ENCODE peak calls at places on chromosomes 11 and 22, in nine cellular contexts. T, R, S, G, W, E, U, Y and N are unnamed samples.

GRCh38 chr11:128884703-128885338 is 6.3 kb upstream of the KCNJ5 start:
- DNase-seq in Y (no peak), W (peak), R (peak), T (peak), U (no peak), G (peak), E (peak), S (no peak), N (peak)

GRCh38 chr22:18044548-18045271 is 20.3 kb upstream of the MICAL3 start:
- DNase-seq in W (no peak), U (no peak), S (no peak), G (peak), E (no peak), T (no peak), R (peak), Y (no peak), N (no peak)

GRCh38 chr11:27237641-27238040 is 125.4 kb downstream of the CCDC34 start:
- DNase-seq in Y (no peak), G (no peak), U (no peak), W (no peak), S (no peak), R (no peak), E (peak), T (no peak), N (peak)

GRCh38 chr22:40955516-40955915 is 4.3 kb downstream of the RBX1 start:
- DNase-seq in R (no peak), U (no peak), E (no peak), T (no peak), W (no peak), Y (no peak), S (no peak), G (no peak), N (no peak)

GRCh38 chr22:47534150-47535133 is 772.0 kb downstream of the TBC1D22A start:
- DNase-seq in U (no peak), W (no peak), E (no peak), Y (no peak), G (no peak), T (no peak), S (no peak), R (no peak), N (no peak)

GRCh38 chr22:26416670-26417270 is 12.3 kb upstream of the ASPHD2 start:
- DNase-seq in R (no peak), T (no peak), Y (peak), E (no peak), U (no peak), S (no peak), G (no peak), W (no peak), N (no peak)

GRCh38 chr11:57205046-57205671 is 23.4 kb downstream of the LRRC55 start:
- DNase-seq in W (no peak), R (no peak), Y (no peak), G (no peak), S (no peak), T (no peak), E (no peak), U (no peak), N (no peak)

GRCh38 chr11:78940500-78941225 is 366.0 kb upstream of the NARS2 start:
- DNase-seq in R (no peak), G (peak), W (no peak), T (no peak), S (no peak), Y (peak), E (no peak), U (no peak), N (no peak)

GRCh38 chr11:7555067-7555699 is 41.4 kb downstream of the PPFIBP2 start:
- DNase-seq in R (peak), T (no peak), Y (no peak), W (no peak), G (no peak), U (no peak), E (no peak), S (no peak), N (peak)

GRCh38 chr22:17938484-17938924 is 85.9 kb downstream of the MICAL3 start:
- DNase-seq in Y (no peak), G (peak), T (no peak), W (no peak), S (no peak), E (peak), U (peak), R (no peak), N (no peak)

GRCh38 chr22:47225080-47225930 is 462.9 kb downstream of the TBC1D22A start:
- DNase-seq in W (no peak), T (no peak), G (no peak), U (no peak), Y (no peak), S (no peak), R (no peak), E (peak), N (no peak)

GRCh38 chr11:41536001-41536568 is 76.6 kb upstream of the LRRC4C start:
- DNase-seq in Y (no peak), W (no peak), G (no peak), E (no peak), R (no peak), U (no peak), S (no peak), T (no peak), N (no peak)

GRCh38 chr11:120061761-120062560 is 76.0 kb downstream of the TRIM29 start:
- DNase-seq in Y (peak), T (no peak), R (no peak), G (no peak), E (no peak), S (no peak), W (no peak), U (peak), N (no peak)

GRCh38 chr11:67500818-67501584 is 4.2 kb downstream of the PITPNM1 start:
- DNase-seq in W (no peak), E (no peak), G (no peak), S (no peak), Y (no peak), U (no peak), T (no peak), R (no peak), N (no peak)

GRCh38 chr11:92346220-92346619 is 121.6 kb downstream of the FAT3 start:
- DNase-seq in S (no peak), Y (no peak), E (no peak), T (no peak), G (no peak), U (no peak), R (no peak), W (no peak), N (no peak)

GRCh38 chr22:28232231-28232630 is 313.2 kb upstream of the PITPNB start:
- DNase-seq in R (no peak), G (no peak), S (no peak), U (no peak), Y (no peak), T (no peak), E (no peak), W (no peak), N (no peak)

GRCh38 chr22:28239941-28240340 is 320.9 kb upstream of the PITPNB start:
- DNase-seq in E (no peak), G (no peak), Y (no peak), W (no peak), T (no peak), S (no peak), U (no peak), R (no peak), N (no peak)

GRCh38 chr22:28237783-28238182 is 318.7 kb upstream of the PITPNB start:
- DNase-seq in U (no peak), Y (no peak), E (no peak), G (no peak), W (no peak), R (no peak), T (no peak), S (no peak), N (no peak)

GRCh38 chr22:28241637-28242290 is 322.7 kb upstream of the PITPNB start:
- DNase-seq in S (no peak), U (no peak), E (no peak), W (no peak), T (no peak), R (no peak), Y (no peak), G (no peak), N (no peak)

DNA sequence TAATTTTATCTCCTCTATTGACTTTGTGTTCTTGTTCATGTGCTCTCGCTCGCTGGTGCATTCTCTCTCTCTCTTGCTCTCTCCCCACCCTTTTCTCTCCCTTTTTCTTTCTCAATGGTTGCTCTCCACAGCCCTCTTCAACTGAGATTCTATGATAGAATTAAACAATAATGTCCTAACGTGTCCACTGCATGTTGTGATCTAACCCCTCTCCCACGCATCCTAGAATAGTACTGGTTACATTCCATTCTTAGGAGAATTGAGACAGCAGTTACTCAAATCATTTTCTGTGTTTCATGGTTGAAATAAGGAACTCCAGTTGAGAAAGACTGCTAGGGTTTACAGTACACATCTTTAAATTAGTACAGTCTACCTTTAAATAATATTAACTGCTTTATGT is 318.0 kb upstream of the PITPNB start:
- DNase-seq in W (no peak), G (no peak), Y (no peak), R (no peak), T (no peak), U (no peak), S (no peak), E (no peak), N (no peak)
- TF ChIP-seq EP300 in W (no peak), G (no peak), Y (no peak), R (no peak), T (no peak), U (no peak), S (no peak), E (no peak), N (no peak)

DNA sequence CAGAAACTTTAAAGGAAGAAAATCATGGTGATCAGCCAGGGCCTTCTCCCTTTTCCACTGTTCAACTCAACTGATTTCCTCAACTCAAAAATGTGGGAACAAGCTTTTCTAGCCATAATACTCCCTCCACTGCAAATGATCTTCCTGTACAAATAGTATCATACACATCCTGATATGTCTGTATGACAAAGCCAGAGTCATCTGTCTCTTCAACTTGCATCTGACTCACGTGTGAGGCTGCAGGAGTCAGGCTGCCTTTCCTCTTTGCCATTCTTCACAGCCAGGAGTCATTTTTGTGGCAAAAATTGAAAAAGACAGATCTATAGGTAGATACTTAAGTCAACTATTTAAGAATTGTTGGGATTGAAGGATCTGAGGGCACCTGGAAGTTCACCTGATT is 13.3 kb downstream of the PATZ1 start:
- DNase-seq in Y (no peak), R (no peak), W (no peak), G (no peak), U (no peak), T (no peak), E (no peak), S (no peak), N (no peak)
- H3K27ac ChIP-seq in Y (no peak), R (no peak), W (peak), G (no peak), U (no peak), T (no peak), E (no peak), S (no peak), N (no peak)

GRCh38 chr11:25327656-25328055 is 830.8 kb downstream of the LUZP2 start:
- DNase-seq in E (no peak), S (no peak), Y (no peak), W (no peak), U (no peak), T (no peak), G (no peak), R (no peak), N (no peak)
- TF ChIP-seq POLR2AphosphoS5 in E (no peak), S (no peak), Y (no peak), W (no peak), U (no peak), T (no peak), G (no peak), R (no peak), N (no peak)

GRCh38 chr11:65378208-65378927 is 4.1 kb downstream of the SLC25A45 start:
- DNase-seq in S (no peak), G (no peak), W (no peak), U (no peak), Y (no peak), T (no peak), R (no peak), E (no peak), N (peak)
- TF ChIP-seq EP300 in S (no peak), G (no peak), W (no peak), U (no peak), Y (no peak), T (no peak), R (no peak), E (no peak), N (no peak)

GRCh38 chr11:118786657-118787056 is 4.3 kb downstream of the DDX6 start:
- DNase-seq in U (no peak), W (no peak), Y (no peak), R (no peak), S (no peak), G (no peak), E (no peak), T (no peak), N (no peak)

GRCh38 chr11:118790357-118791014 is 478 bp downstream of the DDX6 start:
- DNase-seq in Y (no peak), S (peak), R (peak), U (peak), G (peak), E (peak), T (no peak), W (peak), N (peak)

GRCh38 chr11:118783724-118784495 is 7.1 kb downstream of the DDX6 start:
- DNase-seq in W (no peak), R (no peak), T (no peak), Y (no peak), E (no peak), S (no peak), G (no peak), U (no peak), N (no peak)

GRCh38 chr11:118789501-118790356 is 1.2 kb downstream of the DDX6 start:
- DNase-seq in R (no peak), Y (no peak), E (no peak), S (peak), W (no peak), T (peak), G (no peak), U (no peak), N (no peak)

DNA sequence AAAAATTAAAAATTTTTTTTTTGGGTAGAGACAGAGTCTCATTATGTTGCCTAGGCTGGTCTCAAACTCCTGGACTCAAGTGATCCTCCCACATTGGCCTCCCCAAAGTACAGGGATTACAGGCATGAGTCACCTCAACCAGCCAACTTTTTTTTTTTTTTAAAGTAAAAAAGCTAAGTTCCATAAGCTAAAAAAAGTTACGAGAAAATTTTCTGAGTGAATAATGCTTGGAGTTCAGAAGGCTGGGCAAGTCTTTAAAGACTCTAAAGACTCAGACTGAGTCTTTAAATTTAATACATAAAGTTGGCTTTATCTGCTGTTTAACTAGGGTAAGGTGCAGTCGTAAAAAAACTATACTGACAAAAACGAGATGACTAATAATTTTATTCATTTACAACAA is 5.6 kb downstream of the DDX6 start:
- DNase-seq in T (no peak), S (no peak), G (no peak), E (no peak), R (no peak), U (no peak), W (no peak), Y (no peak), N (no peak)
- H3K27ac ChIP-seq in T (no peak), S (no peak), G (no peak), E (peak), R (peak), U (no peak), W (peak), Y (no peak), N (no peak)

GRCh38 chr22:30040499-30041055 is 39.7 kb upstream of the HORMAD2 start:
- DNase-seq in G (no peak), E (peak), T (no peak), Y (no peak), W (no peak), U (no peak), R (no peak), S (no peak), N (no peak)
- TF ChIP-seq POLR2AphosphoS5 in G (no peak), E (no peak), T (no peak), Y (no peak), W (no peak), U (no peak), R (no peak), S (no peak), N (no peak)

DNA sequence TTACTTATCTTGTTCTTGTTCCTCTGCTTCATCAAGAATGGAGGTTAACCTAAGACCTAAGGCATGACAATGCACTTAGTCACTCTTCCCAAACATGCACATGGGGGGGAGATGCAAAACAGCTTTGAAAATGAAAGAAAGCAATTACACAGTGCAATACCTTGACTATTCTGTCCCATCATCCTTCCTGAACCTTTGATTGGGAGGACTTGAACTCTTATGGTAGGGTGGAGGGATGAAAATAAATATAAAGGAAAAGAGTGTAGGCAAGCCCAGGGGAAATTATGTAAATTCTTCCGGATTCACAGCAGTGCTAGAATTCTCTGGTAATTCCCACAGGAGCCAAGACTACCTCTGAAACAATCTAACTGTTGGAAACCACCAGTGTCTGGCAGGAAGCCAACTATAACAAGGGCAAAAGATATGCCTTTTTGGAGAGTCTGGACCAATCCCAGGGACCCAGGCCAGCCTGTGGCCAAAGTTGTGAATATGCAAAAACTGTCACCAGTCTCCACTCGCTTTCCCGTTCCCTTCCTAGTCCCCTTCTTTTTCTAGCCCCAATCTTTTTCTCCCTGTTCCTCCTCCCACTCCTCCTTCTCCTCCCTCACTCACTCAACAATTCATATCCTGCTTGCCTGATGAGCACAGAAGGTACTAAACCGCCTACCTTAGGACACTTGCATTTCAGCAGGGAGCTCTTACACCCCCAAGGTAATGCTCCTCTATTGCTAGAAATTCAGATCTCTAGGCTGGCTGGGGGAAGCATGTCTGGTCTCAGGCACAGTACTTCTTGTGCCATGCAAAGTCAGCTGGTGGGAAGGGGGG is 2.5 kb upstream of the RCN1 start:
- DNase-seq in W (peak), S (peak), T (peak), U (no peak), E (no peak), Y (no peak), G (no peak), R (peak), N (no peak)
- TF ChIP-seq EP300 in W (peak), S (no peak), T (no peak), U (no peak), E (no peak), Y (no peak), G (no peak), R (no peak), N (no peak)

GRCh38 chr11:2862950-2863618 is 22.5 kb downstream of the CDKN1C start:
- DNase-seq in W (no peak), G (no peak), R (no peak), Y (no peak), S (no peak), U (no peak), T (no peak), E (no peak), N (no peak)
- H3K27ac ChIP-seq in W (no peak), G (no peak), R (no peak), Y (peak), S (no peak), U (no peak), T (no peak), E (no peak), N (no peak)

GRCh38 chr22:43152355-43153071 is 1.2 kb downstream of the TSPO start:
- DNase-seq in T (no peak), W (peak), G (no peak), E (peak), R (peak), U (peak), Y (no peak), S (no peak), N (peak)
- TF ChIP-seq POLR2AphosphoS5 in T (no peak), W (no peak), G (no peak), E (peak), R (peak), U (no peak), Y (no peak), S (no peak), N (no peak)

DNA sequence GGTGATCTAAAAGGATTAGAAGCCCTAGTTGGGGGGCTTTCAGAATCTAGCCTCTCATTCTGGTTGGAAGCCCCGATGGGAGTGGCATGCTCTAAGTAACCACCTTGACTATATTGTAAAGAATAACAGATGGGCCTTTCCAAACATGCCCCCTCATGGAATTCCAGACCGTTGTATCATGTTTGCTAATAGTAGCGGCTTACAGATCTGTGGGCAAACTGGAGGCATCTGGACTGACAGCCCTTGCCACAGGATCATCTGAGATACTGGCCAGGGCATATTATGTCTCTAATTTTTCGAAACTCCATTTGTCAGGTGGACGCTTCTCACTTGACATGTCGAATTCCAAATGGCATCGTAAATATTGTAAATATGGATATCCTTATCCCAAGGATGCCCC is 10.5 kb downstream of the APIP start:
- DNase-seq in E (no peak), T (no peak), G (no peak), W (no peak), S (no peak), U (no peak), R (no peak), Y (no peak), N (no peak)
- TF ChIP-seq EP300 in E (no peak), T (no peak), G (no peak), W (no peak), S (no peak), U (no peak), R (no peak), Y (no peak), N (no peak)